ENCODE peak calls at places on chromosomes 16 and 17, in five cellular contexts. R, H, W, T and C are unnamed samples.

GRCh38 chr17:48113201-48113676 is 5.7 kb downstream of the SNX11 start:
- DNase-seq in R (peak; percentile 20), H (no peak), W (peak; percentile 12), T (no peak), C (no peak)

GRCh38 chr17:15900871-15901270 is 44.1 kb upstream of the ADORA2B start:
- DNase-seq in R (no peak), H (no peak), W (no peak), T (no peak), C (no peak)

GRCh38 chr17:40548982-40549680 is 16.1 kb downstream of the CCR7 start:
- DNase-seq in R (peak; percentile 82), H (peak; percentile 53), W (peak; percentile 81), T (no peak), C (peak; percentile 16)

GRCh38 chr16:13923703-13924298 is 3.8 kb downstream of the ERCC4 start:
- DNase-seq in R (no peak), H (peak; percentile 49), W (no peak), T (no peak), C (no peak)

GRCh38 chr16:30997887-30998711 is 12.3 kb downstream of the STX1B start:
- DNase-seq in R (no peak), H (no peak), W (no peak), T (no peak), C (no peak)

GRCh38 chr16:1245452-1246005 is 5.0 kb downstream of the TPSAB1 start:
- DNase-seq in R (no peak), H (no peak), W (no peak), T (no peak), C (no peak)

GRCh38 chr16:49858200-49859129 is 2.6 kb upstream of the ZNF423 start:
- DNase-seq in R (no peak), H (no peak), W (peak; percentile 35), T (no peak), C (peak; percentile 69)

GRCh38 chr16:89860747-89861304 is 12.6 kb upstream of the TCF25 start:
- DNase-seq in R (peak; percentile 57), H (peak; percentile 46), W (peak; percentile 63), T (peak; percentile 60), C (peak; percentile 62)

GRCh38 chr17:50184057-50184456 is 17.4 kb downstream of the COL1A1 start:
- DNase-seq in R (no peak), H (no peak), W (no peak), T (no peak), C (no peak)

GRCh38 chr17:82615084-82616020 is 32.9 kb downstream of the WDR45B start:
- DNase-seq in R (no peak), H (no peak), W (no peak), T (no peak), C (no peak)

GRCh38 chr16:85553436-85554113 is 59.5 kb upstream of the GSE1 start:
- DNase-seq in R (no peak), H (no peak), W (peak; percentile 57), T (peak; percentile 20), C (no peak)

GRCh38 chr17:45986056-45986455 is 13.0 kb upstream of the STH start:
- DNase-seq in R (no peak), H (no peak), W (no peak), T (no peak), C (no peak)

GRCh38 chr17:64683791-64684190 is 21.7 kb upstream of the SMURF2 start:
- DNase-seq in R (no peak), H (no peak), W (no peak), T (no peak), C (no peak)

GRCh38 chr17:7881655-7882054 is 6.9 kb upstream of the CHD3 start:
- DNase-seq in R (no peak), H (no peak), W (no peak), T (no peak), C (no peak)

GRCh38 chr17:15406081-15406480 is 61.3 kb downstream of the CDRT4 start:
- DNase-seq in R (no peak), H (no peak), W (no peak), T (no peak), C (no peak)

GRCh38 chr16:35730251-35730650 is 2270.8 kb downstream of the TP53TG3F start:
- DNase-seq in R (no peak), H (no peak), W (no peak), T (no peak), C (no peak)

GRCh38 chr17:7993972-7994589 is 8.3 kb upstream of the GUCY2D start:
- DNase-seq in R (no peak), H (no peak), W (no peak), T (no peak), C (no peak)

GRCh38 chr16:8751481-8752311 is 45.7 kb downstream of the TMEM186 start:
- DNase-seq in R (no peak), H (peak; percentile 51), W (no peak), T (no peak), C (no peak)

GRCh38 chr16:175145-175949 is 1.1 kb upstream of the HBA1 start:
- DNase-seq in R (no peak), H (no peak), W (no peak), T (no peak), C (no peak)

GRCh38 chr16:11152677-11153321 is 103.2 kb downstream of the SOCS1 start:
- DNase-seq in R (no peak), H (no peak), W (no peak), T (no peak), C (no peak)

GRCh38 chr17:47878203-47879027 is 17.6 kb upstream of the SP2 start:
- DNase-seq in R (no peak), H (no peak), W (no peak), T (no peak), C (no peak)

GRCh38 chr16:3761375-3762079 is 44.2 kb upstream of the TRAP1 start:
- DNase-seq in R (no peak), H (no peak), W (no peak), T (no peak), C (no peak)

GRCh38 chr16:86092586-86093480 is 193.9 kb downstream of the IRF8 start:
- DNase-seq in R (no peak), H (no peak), W (no peak), T (no peak), C (no peak)

GRCh38 chr17:4947010-4947410 is 1.3 kb downstream of the PFN1 start:
- DNase-seq in R (no peak), H (no peak), W (no peak), T (no peak), C (no peak)

GRCh38 chr16:35182043-35182677 is 1722.7 kb downstream of the TP53TG3F start:
- DNase-seq in R (no peak), H (no peak), W (no peak), T (no peak), C (no peak)

GRCh38 chr16:17013067-17013466 is 457.7 kb downstream of the XYLT1 start:
- DNase-seq in R (no peak), H (no peak), W (no peak), T (no peak), C (no peak)

GRCh38 chr17:58493506-58493905 is 5.3 kb upstream of the HSF5 start:
- DNase-seq in R (no peak), H (no peak), W (no peak), T (no peak), C (no peak)

GRCh38 chr17:48624544-48625501 is 1.3 kb downstream of the HOXB9 start:
- DNase-seq in R (no peak), H (no peak), W (no peak), T (no peak), C (peak; percentile 62)

GRCh38 chr17:19320876-19321275 is 41.6 kb downstream of the B9D1 start:
- DNase-seq in R (no peak), H (no peak), W (no peak), T (no peak), C (no peak)